ENCODE peak calls at places on chromosomes 13 and 19, in seven cellular contexts. J is posterior cingulate gyrus, S is NCI-H146, F is choroid plexus epithelial cell, N is EL, L is small intestine, B is Daoy. K is an unnamed sample.

GRCh38 chr13:104773775-104774174 is 1707.6 kb upstream of the SLC10A2 start:
- DNase-seq in J (no peak), S (peak; percentile 25), F (peak; percentile 82), N (peak; percentile 34), L (peak; percentile 27), B (no peak), K (peak; percentile 5)

GRCh38 chr13:94968040-94968756 is 255.9 kb upstream of the SOX21 start:
- DNase-seq in J (peak; percentile 91), S (peak; percentile 61), F (no peak), N (peak; percentile 14), L (no peak), B (peak; percentile 37), K (no peak)

GRCh38 chr19:1123381-1123780 is 19.6 kb downstream of the GPX4 start:
- DNase-seq in J (no peak), S (no peak), F (no peak), N (no peak), L (no peak), B (no peak), K (no peak)

GRCh38 chr19:43738780-43739211 is 16.0 kb downstream of the SMG9 start:
- DNase-seq in J (no peak), S (no peak), F (no peak), N (no peak), L (peak; percentile 74), B (no peak), K (no peak)

GRCh38 chr19:30148039-30148438 is 206.0 kb downstream of the URI1 start:
- DNase-seq in J (no peak), S (no peak), F (no peak), N (no peak), L (peak; percentile 27), B (peak; percentile 83), K (no peak)

GRCh38 chr19:49855277-49855675 is 4.3 kb downstream of the PTOV1 start:
- DNase-seq in J (no peak), S (no peak), F (no peak), N (no peak), L (no peak), B (no peak), K (no peak)

GRCh38 chr13:43939149-43939548 is 59.4 kb downstream of the LACC1 start:
- DNase-seq in J (no peak), S (no peak), F (no peak), N (no peak), L (no peak), B (no peak), K (no peak)

GRCh38 chr13:80386001-80386400 is 45.1 kb upstream of the SPRY2 start:
- DNase-seq in J (no peak), S (no peak), F (no peak), N (no peak), L (no peak), B (no peak), K (no peak)

GRCh38 chr13:49272296-49272695 is 24.6 kb downstream of the CDADC1 start:
- DNase-seq in J (no peak), S (no peak), F (no peak), N (no peak), L (no peak), B (no peak), K (no peak)

GRCh38 chr13:92994056-92994455 is 232.6 kb upstream of the GPC6 start:
- DNase-seq in J (no peak), S (no peak), F (peak; percentile 56), N (peak; percentile 45), L (no peak), B (no peak), K (peak; percentile 1)

GRCh38 chr19:31314849-31315620 is 34.2 kb downstream of the TSHZ3 start:
- DNase-seq in J (peak; percentile 81), S (no peak), F (peak; percentile 34), N (no peak), L (no peak), B (no peak), K (no peak)

GRCh38 chr13:30719521-30719914 is 15.8 kb upstream of the ALOX5AP start:
- DNase-seq in J (no peak), S (no peak), F (no peak), N (no peak), L (no peak), B (no peak), K (no peak)

GRCh38 chr13:75369986-75370385 is 112.0 kb downstream of the TBC1D4 start:
- DNase-seq in J (no peak), S (no peak), F (no peak), N (no peak), L (no peak), B (no peak), K (no peak)

GRCh38 chr19:53467503-53468262 is at the start of gene ZNF813:
- DNase-seq in J (peak; percentile 98), S (peak; percentile 91), F (peak; percentile 84), N (peak; percentile 90), L (peak; percentile 91), B (peak; percentile 93), K (peak; percentile 74)

GRCh38 chr19:33947565-33947964 is 150.9 kb downstream of the KCTD15 start:
- DNase-seq in J (peak; percentile 42), S (no peak), F (peak; percentile 1), N (peak; percentile 4), L (no peak), B (peak; percentile 8), K (no peak)

GRCh38 chr13:30932481-30933333 is at the start of gene TEX26:
- DNase-seq in J (peak; percentile 89), S (no peak), F (peak; percentile 54), N (no peak), L (no peak), B (no peak), K (no peak)

GRCh38 chr13:46647514-46648065 is 94.6 kb downstream of the LRCH1 start:
- DNase-seq in J (no peak), S (no peak), F (no peak), N (no peak), L (no peak), B (no peak), K (no peak)

GRCh38 chr19:44891016-44891882 is at the start of gene TOMM40:
- DNase-seq in J (no peak), S (peak; percentile 100), F (no peak), N (peak; percentile 27), L (peak; percentile 100), B (no peak), K (no peak)

GRCh38 chr13:108629353-108629752 is at the start of gene MYO16:
- DNase-seq in J (no peak), S (no peak), F (no peak), N (no peak), L (no peak), B (no peak), K (no peak)

GRCh38 chr13:47499358-47500150 is 501.5 kb downstream of the SUCLA2 start:
- DNase-seq in J (no peak), S (no peak), F (peak; percentile 92), N (peak; percentile 82), L (no peak), B (peak; percentile 23), K (no peak)

GRCh38 chr19:41887711-41888382 is 4.9 kb downstream of the ARHGEF1 start:
- DNase-seq in J (peak; percentile 94), S (peak; percentile 59), F (peak; percentile 40), N (peak; percentile 91), L (peak; percentile 63), B (peak; percentile 91), K (peak; percentile 73)

GRCh38 chr19:12833747-12834417 is 497 bp downstream of the RTBDN start:
- DNase-seq in J (peak; percentile 87), S (peak; percentile 82), F (no peak), N (peak; percentile 31), L (peak; percentile 21), B (peak; percentile 63), K (no peak)

GRCh38 chr13:51808811-51809210 is 4.8 kb upstream of the DHRS12 start:
- DNase-seq in J (no peak), S (no peak), F (no peak), N (no peak), L (no peak), B (no peak), K (no peak)

GRCh38 chr19:38378866-38379265 is 4.5 kb downstream of the PSMD8 start:
- DNase-seq in J (no peak), S (no peak), F (no peak), N (peak; percentile 39), L (no peak), B (no peak), K (no peak)

GRCh38 chr13:23447927-23448326 is 14.4 kb upstream of the SACS start:
- DNase-seq in J (no peak), S (no peak), F (peak; percentile 35), N (peak; percentile 25), L (no peak), B (no peak), K (no peak)

GRCh38 chr19:17209126-17210036 is 5.8 kb upstream of the USE1 start:
- DNase-seq in J (no peak), S (peak; percentile 46), F (peak; percentile 37), N (peak; percentile 51), L (no peak), B (peak; percentile 73), K (peak; percentile 45)

GRCh38 chr19:15289673-15290072 is 42.7 kb downstream of the BRD4 start:
- DNase-seq in J (no peak), S (no peak), F (no peak), N (no peak), L (no peak), B (no peak), K (no peak)

GRCh38 chr13:26378116-26378515 is 124.2 kb downstream of the CDK8 start:
- DNase-seq in J (no peak), S (no peak), F (no peak), N (no peak), L (no peak), B (no peak), K (no peak)

GRCh38 chr19:13082192-13083007 is 20.3 kb downstream of the LYL1 start:
- DNase-seq in J (peak; percentile 92), S (peak; percentile 94), F (peak; percentile 94), N (no peak), L (no peak), B (no peak), K (peak; percentile 26)

GRCh38 chr19:30091456-30091855 is 149.4 kb downstream of the URI1 start:
- DNase-seq in J (no peak), S (no peak), F (no peak), N (no peak), L (no peak), B (no peak), K (no peak)

GRCh38 chr19:8389891-8390616 is at the start of gene RAB11B:
- DNase-seq in J (peak; percentile 100), S (peak; percentile 99), F (peak; percentile 100), N (peak; percentile 100), L (peak; percentile 100), B (peak; percentile 100), K (peak; percentile 100)